ENCODE peak calls at places on chromosome 1, in ten cellular contexts. P, L, O, V, E, B, S, A, C and T are unnamed samples.
A peak's percentile ranks its signal among the peaks of the same experiment; 100 is the strongest.

GRCh38 chr1:32647308-32648134 is 2.8 kb downstream of the ZBTB8OS start:
- DNase-seq in P (no peak), L (no peak), O (no peak), V (no peak), E (no peak), B (no peak), S (no peak), A (no peak), C (no peak), T (no peak)

GRCh38 chr1:201555593-201555945 is 16.6 kb downstream of the NAV1 start:
- DNase-seq in P (no peak), L (no peak), O (no peak), V (no peak), E (no peak), B (peak; percentile 32), S (no peak), A (no peak), C (no peak), T (no peak)

GRCh38 chr1:196060539-196060938 is 547.7 kb downstream of the KCNT2 start:
- DNase-seq in P (no peak), L (no peak), O (no peak), V (no peak), E (no peak), B (no peak), S (no peak), A (no peak), C (no peak), T (no peak)

GRCh38 chr1:23553896-23554480 is 5.3 kb downstream of the ID3 start:
- DNase-seq in P (peak; percentile 38), L (no peak), O (no peak), V (no peak), E (no peak), B (no peak), S (no peak), A (no peak), C (no peak), T (no peak)

GRCh38 chr1:218872928-218873327 is 300.8 kb upstream of the LYPLAL1 start:
- DNase-seq in P (no peak), L (no peak), O (no peak), V (no peak), E (no peak), B (no peak), S (no peak), A (no peak), C (no peak), T (no peak)

GRCh38 chr1:41161851-41162250 is 80.3 kb downstream of the SCMH1 start:
- DNase-seq in P (no peak), L (no peak), O (no peak), V (no peak), E (no peak), B (no peak), S (no peak), A (peak; percentile 57), C (no peak), T (no peak)

GRCh38 chr1:27940297-27940696 is 5.5 kb downstream of the SMPDL3B start:
- DNase-seq in P (peak; percentile 61), L (peak; percentile 74), O (no peak), V (peak; percentile 42), E (no peak), B (peak; percentile 74), S (no peak), A (no peak), C (no peak), T (peak; percentile 42)

GRCh38 chr1:178241057-178241456 is 147.2 kb downstream of the RASAL2 start:
- DNase-seq in P (no peak), L (no peak), O (peak; percentile 66), V (peak; percentile 73), E (no peak), B (no peak), S (peak; percentile 51), A (no peak), C (no peak), T (no peak)

GRCh38 chr1:203799157-203799556 is 3.7 kb downstream of the ZBED6 start:
- DNase-seq in P (no peak), L (no peak), O (no peak), V (peak; percentile 69), E (no peak), B (no peak), S (no peak), A (no peak), C (no peak), T (no peak)

GRCh38 chr1:21532496-21532895 is 23.3 kb downstream of the ALPL start:
- DNase-seq in P (peak; percentile 68), L (no peak), O (no peak), V (no peak), E (no peak), B (no peak), S (no peak), A (no peak), C (no peak), T (no peak)

GRCh38 chr1:170623171-170623570 is 40.8 kb upstream of the PRRX1 start:
- DNase-seq in P (no peak), L (no peak), O (peak; percentile 92), V (peak; percentile 97), E (no peak), B (no peak), S (peak; percentile 92), A (no peak), C (no peak), T (no peak)

GRCh38 chr1:11058595-11059165 is 1.1 kb downstream of the SRM start:
- DNase-seq in P (no peak), L (no peak), O (no peak), V (peak; percentile 32), E (no peak), B (peak; percentile 43), S (peak; percentile 20), A (no peak), C (no peak), T (no peak)

GRCh38 chr1:27102707-27103468 is 52.0 kb downstream of the SLC9A1 start:
- DNase-seq in P (peak; percentile 83), L (peak; percentile 85), O (no peak), V (peak; percentile 72), E (peak; percentile 94), B (peak; percentile 83), S (peak; percentile 45), A (peak; percentile 94), C (peak; percentile 72), T (peak; percentile 60)

GRCh38 chr1:183758913-183759312 is 46.0 kb upstream of the RGL1 start:
- DNase-seq in P (no peak), L (no peak), O (no peak), V (no peak), E (no peak), B (no peak), S (no peak), A (no peak), C (no peak), T (no peak)

GRCh38 chr1:183764981-183765380 is 39.9 kb upstream of the RGL1 start:
- DNase-seq in P (no peak), L (no peak), O (peak; percentile 66), V (peak; percentile 72), E (no peak), B (no peak), S (peak; percentile 7), A (no peak), C (no peak), T (no peak)

GRCh38 chr1:183761871-183762270 is 43.0 kb upstream of the RGL1 start:
- DNase-seq in P (no peak), L (no peak), O (peak; percentile 81), V (peak; percentile 20), E (no peak), B (no peak), S (no peak), A (no peak), C (no peak), T (no peak)

GRCh38 chr1:183757061-183757460 is 47.9 kb upstream of the RGL1 start:
- DNase-seq in P (no peak), L (no peak), O (peak; percentile 88), V (peak; percentile 84), E (no peak), B (no peak), S (peak; percentile 46), A (no peak), C (no peak), T (no peak)

GRCh38 chr1:183760661-183761060 is 44.3 kb upstream of the RGL1 start:
- DNase-seq in P (no peak), L (no peak), O (peak; percentile 49), V (no peak), E (no peak), B (no peak), S (no peak), A (no peak), C (no peak), T (no peak)
- H3K9me3 ChIP-seq in P (no peaks in the 10 kb centered on the region), L (peaks cover 5% of the 10 kb centered on the region), O (no peaks in the 10 kb centered on the region), V (no peaks in the 10 kb centered on the region), E (no peaks in the 10 kb centered on the region), B (peaks cover 19% of the 10 kb centered on the region), S (peaks cover 6% of the 10 kb centered on the region), A (no peaks in the 10 kb centered on the region), C (peaks cover 12% of the 10 kb centered on the region), T (no peaks in the 10 kb centered on the region)

GRCh38 chr1:3185896-3186525 is 117.0 kb downstream of the PRDM16 start:
- DNase-seq in P (no peak), L (no peak), O (no peak), V (no peak), E (no peak), B (no peak), S (no peak), A (no peak), C (no peak), T (no peak)
- H3K9me3 ChIP-seq in P (no peaks in the 10 kb centered on the region), L (no peaks in the 10 kb centered on the region), O (peaks cover 2% of the 10 kb centered on the region), V (no peaks in the 10 kb centered on the region), E (no peaks in the 10 kb centered on the region), B (no peaks in the 10 kb centered on the region), S (peaks cover 49% of the 10 kb centered on the region), A (no peaks in the 10 kb centered on the region), C (peaks cover 6% of the 10 kb centered on the region), T (no peaks in the 10 kb centered on the region)

GRCh38 chr1:158611916-158612315 is 6.8 kb downstream of the OR10Z1 start:
- DNase-seq in P (no peak), L (no peak), O (no peak), V (no peak), E (no peak), B (no peak), S (no peak), A (no peak), C (no peak), T (no peak)

GRCh38 chr1:158604968-158605367 is at the start of gene OR10Z1:
- DNase-seq in P (no peak), L (no peak), O (no peak), V (no peak), E (no peak), B (no peak), S (no peak), A (no peak), C (no peak), T (no peak)

DNA sequence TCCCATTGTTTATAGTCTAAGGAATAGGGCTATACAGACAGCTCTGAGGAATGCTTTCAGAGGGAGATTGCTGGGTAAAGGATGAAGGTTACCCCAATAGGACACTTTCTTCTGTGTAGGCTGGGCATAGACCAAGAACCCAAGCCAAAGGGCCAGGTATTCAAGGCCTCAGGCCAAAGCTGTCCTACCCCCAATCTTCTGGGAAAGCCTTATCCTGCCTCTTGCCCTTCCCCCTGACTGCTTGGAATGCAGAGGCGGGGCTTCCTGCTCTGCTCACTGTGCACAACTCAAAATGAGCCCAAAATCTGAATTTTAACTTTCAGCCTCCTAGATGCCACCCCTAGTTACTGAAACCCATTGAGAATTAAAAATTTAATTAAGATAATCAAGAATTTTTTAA is 2.2 kb downstream of the OR10Z1 start:
- DNase-seq in P (no peak), L (no peak), O (no peak), V (no peak), E (no peak), B (no peak), S (no peak), A (no peak), C (peak; percentile 25), T (no peak)
- H3K9me3 ChIP-seq in P (no peaks in the 10 kb centered on the region), L (no peaks in the 10 kb centered on the region), O (no peaks in the 10 kb centered on the region), V (no peaks in the 10 kb centered on the region), E (no peaks in the 10 kb centered on the region), B (no peaks in the 10 kb centered on the region), S (no peaks in the 10 kb centered on the region), A (no peaks in the 10 kb centered on the region), C (no peaks in the 10 kb centered on the region), T (no peaks in the 10 kb centered on the region)

GRCh38 chr1:49048188-49048587 is 271.5 kb upstream of the BEND5 start:
- DNase-seq in P (no peak), L (no peak), O (no peak), V (no peak), E (no peak), B (no peak), S (no peak), A (no peak), C (no peak), T (no peak)
- H3K9me3 ChIP-seq in P (no peaks in the 10 kb centered on the region), L (no peaks in the 10 kb centered on the region), O (no peaks in the 10 kb centered on the region), V (no peaks in the 10 kb centered on the region), E (no peaks in the 10 kb centered on the region), B (no peaks in the 10 kb centered on the region), S (no peaks in the 10 kb centered on the region), A (no peaks in the 10 kb centered on the region), C (no peaks in the 10 kb centered on the region), T (no peaks in the 10 kb centered on the region)